ENCODE peak calls at places on chromosomes 16 and 17, in four cellular contexts. W is ascending aorta, Z is B cell, S is kidney epithelial cell. Q is an unnamed sample.

GRCh38 chr16:87345721-87346424 is 28.7 kb upstream of the C16orf95 start:
- DNase-seq in W (no peak), Z (no peak), S (no peak), Q (no peak)

GRCh38 chr16:83433201-83433600 is 374.6 kb upstream of the HSBP1 start:
- DNase-seq in W (no peak), Z (no peak), S (peak), Q (peak)

GRCh38 chr16:75254359-75254837 is 3.0 kb upstream of the BCAR1 start:
- DNase-seq in W (peak), Z (no peak), S (no peak), Q (no peak)

GRCh38 chr17:82917656-82918345 is 78.0 kb upstream of the ZNF750 start:
- DNase-seq in W (no peak), Z (peak), S (no peak), Q (no peak)

GRCh38 chr17:78745407-78746088 is 36.5 kb downstream of the CYTH1 start:
- DNase-seq in W (no peak), Z (no peak), S (no peak), Q (peak)

GRCh38 chr16:57993452-57993851 is 7.0 kb downstream of the ZNF319 start:
- DNase-seq in W (no peak), Z (no peak), S (no peak), Q (no peak)

GRCh38 chr16:26987631-26988030 is 79.1 kb upstream of the C16orf82 start:
- DNase-seq in W (no peak), Z (no peak), S (peak), Q (peak)

GRCh38 chr16:3906363-3906762 is 25.9 kb upstream of the CREBBP start:
- DNase-seq in W (no peak), Z (no peak), S (no peak), Q (no peak)

GRCh38 chr16:715448-716249 is 731 bp downstream of the METRN start:
- DNase-seq in W (no peak), Z (peak), S (no peak), Q (no peak)

GRCh38 chr17:76671912-76672262 is 28.3 kb upstream of the ST6GALNAC1 start:
- DNase-seq in W (no peak), Z (no peak), S (no peak), Q (no peak)

GRCh38 chr16:67665598-67665997 is 952 bp downstream of the ENKD1 start:
- DNase-seq in W (no peak), Z (no peak), S (no peak), Q (no peak)

GRCh38 chr16:3317315-3317999 is 12.2 kb downstream of the ZNF75A start:
- DNase-seq in W (no peak), Z (no peak), S (no peak), Q (peak)

DNA sequence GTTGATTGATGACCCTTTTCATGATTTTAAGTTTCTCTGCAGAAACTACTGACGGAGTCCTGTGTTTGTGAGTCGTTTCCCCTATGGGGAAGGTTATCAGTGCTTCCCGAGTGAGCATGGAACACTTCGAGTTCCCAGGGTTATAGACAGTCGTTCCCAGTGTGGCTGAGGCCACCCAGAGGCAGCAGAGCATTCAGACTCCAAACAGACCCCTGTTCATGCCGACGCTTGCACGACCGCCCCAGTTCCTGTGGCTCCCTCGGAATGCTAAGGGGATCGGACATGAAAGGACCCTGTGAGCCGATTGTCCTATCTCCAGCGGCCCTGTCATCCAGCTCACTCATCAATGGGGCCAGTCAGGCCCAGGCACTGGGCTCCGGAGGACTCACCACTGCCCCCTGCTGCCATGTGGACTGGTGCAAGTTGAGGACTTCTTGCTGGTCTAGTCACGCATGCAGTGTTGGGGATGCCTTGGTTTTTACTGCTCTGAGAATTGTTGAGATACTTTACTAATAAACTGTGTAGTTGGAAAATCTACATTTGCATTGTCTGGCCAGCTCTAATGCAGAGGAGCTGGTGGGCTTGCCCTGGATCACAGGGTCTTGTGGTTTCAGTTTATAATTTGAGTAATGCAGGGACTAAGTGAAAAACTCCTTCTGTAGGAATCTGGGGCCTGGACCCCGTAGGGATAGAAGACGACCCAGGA is 3.1 kb upstream of the RPL13 start:
- DNase-seq in W (peak), Z (peak), S (no peak), Q (peak)
- TF ChIP-seq CTCF in W (peak), Z (peak), S (peak), Q (peak)

DNA sequence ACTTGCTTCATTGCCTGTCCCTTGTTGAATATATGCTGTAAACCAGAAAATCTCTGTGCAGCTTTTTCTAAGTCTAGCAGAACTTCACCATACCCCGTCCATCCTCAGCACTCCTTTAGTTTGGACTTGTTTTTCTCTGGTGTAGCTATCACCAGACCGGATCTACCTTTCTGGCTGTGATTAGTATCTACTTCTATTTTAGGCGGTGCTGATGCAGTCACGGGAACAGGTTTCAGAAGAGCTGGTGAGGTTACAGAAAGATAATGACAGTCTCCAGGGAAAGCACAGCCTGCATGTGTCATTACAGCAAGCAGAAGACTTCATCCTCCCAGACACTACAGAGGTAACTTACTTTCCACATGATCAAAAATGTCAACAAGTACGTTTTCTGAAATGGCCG is 46.4 kb downstream of the NUP88 start:
- DNase-seq in W (no peak), Z (no peak), S (no peak), Q (no peak)
- TF ChIP-seq CTCF in W (no peak), Z (no peak), S (no peak), Q (no peak)

GRCh38 chr17:49707246-49707607 is 537 bp downstream of the SLC35B1 start:
- DNase-seq in W (no peak), Z (peak), S (no peak), Q (no peak)

GRCh38 chr17:49699967-49700575 is 7.7 kb downstream of the SLC35B1 start:
- DNase-seq in W (no peak), Z (no peak), S (no peak), Q (no peak)

GRCh38 chr17:49705254-49705653 is 2.5 kb downstream of the SLC35B1 start:
- DNase-seq in W (no peak), Z (no peak), S (no peak), Q (no peak)

GRCh38 chr17:49700956-49701355 is 6.8 kb downstream of the SLC35B1 start:
- DNase-seq in W (no peak), Z (no peak), S (no peak), Q (no peak)

GRCh38 chr17:49703557-49704277 is 4.0 kb downstream of the SLC35B1 start:
- DNase-seq in W (no peak), Z (no peak), S (no peak), Q (peak)
- TF ChIP-seq CTCF in W (peak), Z (no peak), S (peak), Q (peak)

DNA sequence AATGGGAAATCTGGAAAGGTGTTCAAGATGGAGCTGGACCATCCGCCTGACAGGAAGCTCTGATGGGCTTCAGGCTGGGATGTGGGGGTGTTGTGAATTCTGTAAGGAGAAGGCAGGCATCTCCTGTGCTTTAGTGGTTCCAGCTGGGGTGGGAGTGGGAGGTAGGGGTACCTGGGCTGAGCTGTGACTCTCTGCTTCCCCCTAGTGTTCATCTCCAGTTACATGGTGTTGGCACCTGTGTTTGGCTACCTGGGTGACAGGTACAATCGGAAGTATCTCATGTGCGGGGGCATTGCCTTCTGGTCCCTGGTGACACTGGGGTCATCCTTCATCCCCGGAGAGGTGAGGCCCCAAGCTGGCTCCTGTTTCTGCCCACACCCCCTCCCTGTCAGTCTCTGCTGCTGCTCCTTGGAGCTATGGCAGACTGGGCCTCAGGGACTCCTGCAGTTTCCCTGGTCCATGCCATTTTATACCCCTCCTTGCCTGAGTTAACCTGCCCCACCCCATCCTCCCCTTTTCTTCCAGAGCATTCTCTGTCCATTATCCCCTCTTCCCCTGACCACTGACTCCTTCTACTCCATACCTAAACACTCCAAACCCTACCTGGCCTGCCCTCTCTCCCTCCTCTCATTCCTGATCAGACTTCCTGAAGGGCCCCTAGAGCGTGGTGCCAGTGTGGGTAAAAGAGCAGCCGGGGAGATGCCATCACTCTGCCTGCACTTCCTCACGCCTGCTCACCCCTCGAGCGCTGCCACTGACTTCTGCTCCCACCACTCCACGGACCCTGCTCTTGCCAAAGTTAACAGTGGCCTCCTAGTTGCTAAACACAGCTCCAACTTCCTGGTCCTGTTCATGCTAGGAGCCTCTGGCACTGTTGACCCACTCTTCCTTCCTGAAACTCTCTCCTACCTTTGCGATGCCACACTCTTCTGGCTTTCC is 3.4 kb downstream of the SPNS1 start:
- DNase-seq in W (no peak), Z (peak), S (no peak), Q (no peak)
- TF ChIP-seq CTCF in W (peak), Z (peak), S (peak), Q (peak)

DNA sequence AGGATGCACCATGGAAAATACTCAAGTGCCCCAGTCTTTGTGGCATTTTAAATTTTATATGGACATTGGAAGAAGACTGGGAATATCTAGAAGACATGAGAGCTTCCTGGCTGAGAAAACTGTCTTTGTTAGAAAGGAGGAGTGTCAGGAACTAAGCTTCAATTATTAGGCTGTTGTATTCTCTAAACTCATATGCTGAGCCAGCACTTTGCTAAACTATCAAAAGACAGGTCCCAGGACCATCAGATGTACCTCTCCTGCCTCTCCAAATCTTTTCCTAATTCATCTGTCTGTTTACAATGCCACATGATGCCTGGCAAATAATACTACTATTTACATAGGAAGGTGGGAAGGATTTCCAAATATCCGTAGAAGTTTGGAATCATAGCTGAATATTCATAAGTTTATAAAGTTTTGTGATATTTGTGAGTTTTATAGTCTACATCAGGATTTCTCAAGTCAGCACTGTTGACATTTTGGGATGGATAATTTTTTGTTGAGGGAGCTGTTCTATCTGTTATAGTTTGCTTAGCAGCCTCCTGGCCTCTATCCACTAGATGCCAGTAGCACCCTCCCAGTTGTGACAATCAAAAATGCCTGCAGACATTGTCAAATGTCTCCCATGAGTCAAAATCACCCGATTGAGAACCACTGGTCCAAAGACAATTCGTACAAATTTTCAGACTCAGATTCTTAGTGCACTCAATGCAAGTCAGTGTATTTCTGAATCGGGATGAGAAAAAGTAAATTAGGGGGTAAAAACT is 61.2 kb upstream of the NETO2 start:
- DNase-seq in W (no peak), Z (no peak), S (no peak), Q (no peak)
- TF ChIP-seq CTCF in W (no peak), Z (no peak), S (peak), Q (peak)

DNA sequence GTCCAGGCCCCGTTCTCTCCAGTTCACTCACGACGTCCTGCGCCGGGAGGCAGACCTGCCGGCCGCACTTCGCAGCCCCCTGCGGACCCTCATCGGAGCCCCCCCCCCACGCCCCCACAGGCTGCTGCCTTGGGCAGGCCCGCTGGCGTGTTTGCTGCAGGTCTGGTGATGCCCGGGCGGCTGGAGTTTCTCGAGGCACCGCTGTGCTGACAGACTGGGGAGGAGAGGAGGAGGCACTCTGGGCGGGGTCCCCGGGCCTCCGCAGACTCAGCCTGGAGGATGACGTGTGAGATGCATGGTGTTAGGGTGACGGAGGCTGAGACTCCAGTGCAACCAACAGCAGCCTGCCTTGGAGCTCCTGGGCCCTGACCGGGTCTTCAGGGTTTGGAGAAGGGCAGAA is 24.1 kb downstream of the BAIAP2 start:
- DNase-seq in W (no peak), Z (no peak), S (no peak), Q (no peak)
- TF ChIP-seq CTCF in W (no peak), Z (no peak), S (no peak), Q (no peak)

GRCh38 chr16:11406177-11406560 is 60.9 kb downstream of the RMI2 start:
- DNase-seq in W (no peak), Z (no peak), S (no peak), Q (no peak)

GRCh38 chr16:11404608-11405007 is 59.3 kb downstream of the RMI2 start:
- DNase-seq in W (no peak), Z (no peak), S (no peak), Q (no peak)

GRCh38 chr16:11407047-11407982 is 62.1 kb downstream of the RMI2 start:
- DNase-seq in W (peak), Z (peak), S (no peak), Q (peak)

GRCh38 chr16:11403920-11404319 is 58.7 kb downstream of the RMI2 start:
- DNase-seq in W (no peak), Z (no peak), S (no peak), Q (no peak)

GRCh38 chr16:11405331-11406176 is 60.3 kb downstream of the RMI2 start:
- DNase-seq in W (no peak), Z (peak), S (no peak), Q (no peak)
- TF ChIP-seq CTCF in W (peak), Z (peak), S (peak), Q (peak)

GRCh38 chr16:66273036-66273435 is 93.5 kb upstream of the CDH5 start:
- DNase-seq in W (no peak), Z (no peak), S (no peak), Q (no peak)

GRCh38 chr16:66272461-66272860 is 94.0 kb upstream of the CDH5 start:
- DNase-seq in W (no peak), Z (no peak), S (no peak), Q (no peak)

GRCh38 chr16:66273644-66274334 is 92.7 kb upstream of the CDH5 start:
- DNase-seq in W (no peak), Z (no peak), S (no peak), Q (peak)

GRCh38 chr16:66275795-66276428 is 90.6 kb upstream of the CDH5 start:
- DNase-seq in W (no peak), Z (no peak), S (peak), Q (peak)

GRCh38 chr16:66274335-66275110 is 92.0 kb upstream of the CDH5 start:
- DNase-seq in W (no peak), Z (no peak), S (no peak), Q (peak)
- TF ChIP-seq CTCF in W (peak), Z (no peak), S (peak), Q (peak)